ENCODE peak calls at places on chromosomes 13 and 19, in seven cellular contexts. X, R, J, E, H, O and Y are unnamed samples.

GRCh38 chr19:46017095-46017429 is 5.8 kb downstream of the PGLYRP1 start:
- DNase-seq in X (no peak), R (no peak), J (no peak), E (no peak), H (no peak), O (no peak), Y (no peak)

GRCh38 chr13:25170554-25171107 is 1.5 kb downstream of the AMER2 start:
- DNase-seq in X (no peak), R (no peak), J (no peak), E (no peak), H (no peak), O (peak; percentile 9), Y (no peak)

GRCh38 chr13:41178040-41178439 is 16.3 kb downstream of the KBTBD7 start:
- DNase-seq in X (no peak), R (no peak), J (peak; percentile 25), E (no peak), H (no peak), O (no peak), Y (no peak)

GRCh38 chr13:44732503-44733098 is 156.5 kb upstream of the TSC22D1 start:
- DNase-seq in X (no peak), R (no peak), J (no peak), E (no peak), H (no peak), O (no peak), Y (no peak)

GRCh38 chr13:30159446-30159839 is 147.9 kb downstream of the KATNAL1 start:
- DNase-seq in X (no peak), R (no peak), J (peak; percentile 91), E (no peak), H (no peak), O (peak; percentile 58), Y (no peak)

GRCh38 chr19:41297628-41298326 is 12.2 kb upstream of the CCDC97 start:
- DNase-seq in X (no peak), R (peak; percentile 90), J (no peak), E (no peak), H (no peak), O (no peak), Y (no peak)

GRCh38 chr13:66415444-66415843 is 814.7 kb downstream of the PCDH9 start:
- DNase-seq in X (no peak), R (no peak), J (no peak), E (no peak), H (no peak), O (no peak), Y (no peak)

GRCh38 chr13:39253774-39254173 is 215.5 kb downstream of the NHLRC3 start:
- DNase-seq in X (no peak), R (no peak), J (peak; percentile 16), E (no peak), H (no peak), O (peak; percentile 53), Y (no peak)

GRCh38 chr13:44735806-44736205 is 159.7 kb upstream of the TSC22D1 start:
- DNase-seq in X (no peak), R (peak; percentile 29), J (no peak), E (no peak), H (no peak), O (no peak), Y (no peak)

GRCh38 chr19:13153627-13154240 is 3.5 kb downstream of the IER2 start:
- DNase-seq in X (no peak), R (no peak), J (peak; percentile 40), E (no peak), H (peak; percentile 42), O (peak; percentile 76), Y (no peak)

GRCh38 chr13:31947105-31947504 is 84.5 kb upstream of the FRY start:
- DNase-seq in X (no peak), R (no peak), J (no peak), E (no peak), H (no peak), O (no peak), Y (no peak)

GRCh38 chr19:38090561-38090960 is 133.5 kb downstream of the DPF1 start:
- DNase-seq in X (no peak), R (no peak), J (no peak), E (no peak), H (no peak), O (no peak), Y (no peak)

GRCh38 chr19:18438331-18439024 is 545 bp upstream of the ISYNA1 start:
- DNase-seq in X (no peak), R (no peak), J (no peak), E (no peak), H (no peak), O (no peak), Y (no peak)

GRCh38 chr19:41934849-41935374 is 6.7 kb upstream of the ERFL start:
- DNase-seq in X (peak; percentile 96), R (peak; percentile 55), J (no peak), E (no peak), H (peak; percentile 85), O (peak; percentile 64), Y (no peak)

GRCh38 chr13:110108348-110109139 is 198.4 kb downstream of the COL4A1 start:
- DNase-seq in X (peak; percentile 77), R (peak; percentile 59), J (peak; percentile 86), E (peak; percentile 72), H (peak; percentile 40), O (peak; percentile 81), Y (no peak)

GRCh38 chr13:23440821-23441608 is 7.5 kb upstream of the SACS start:
- DNase-seq in X (peak; percentile 8), R (no peak), J (no peak), E (no peak), H (no peak), O (peak; percentile 66), Y (no peak)

GRCh38 chr13:37326319-37326718 is 220.9 kb upstream of the CSNK1A1L start:
- DNase-seq in X (no peak), R (no peak), J (no peak), E (no peak), H (no peak), O (no peak), Y (no peak)

GRCh38 chr19:31436121-31436776 is 87.0 kb upstream of the TSHZ3 start:
- DNase-seq in X (no peak), R (no peak), J (peak; percentile 80), E (peak; percentile 22), H (no peak), O (peak; percentile 57), Y (no peak)

GRCh38 chr19:1163283-1163933 is 10.7 kb downstream of the SBNO2 start:
- DNase-seq in X (no peak), R (no peak), J (no peak), E (no peak), H (no peak), O (no peak), Y (no peak)

GRCh38 chr19:58033741-58034475 is at the start of gene ZSCAN1:
- DNase-seq in X (no peak), R (no peak), J (peak; percentile 79), E (no peak), H (peak; percentile 78), O (no peak), Y (no peak)

GRCh38 chr19:34960940-34961679 is 2.9 kb downstream of the ZNF792 start:
- DNase-seq in X (no peak), R (no peak), J (no peak), E (no peak), H (no peak), O (no peak), Y (no peak)

GRCh38 chr19:34961775-34962174 is 2.3 kb downstream of the ZNF792 start:
- DNase-seq in X (no peak), R (no peak), J (no peak), E (no peak), H (no peak), O (no peak), Y (no peak)

GRCh38 chr19:34957830-34958751 is 5.9 kb downstream of the ZNF792 start:
- DNase-seq in X (no peak), R (no peak), J (no peak), E (no peak), H (no peak), O (no peak), Y (no peak)

GRCh38 chr19:34960103-34960805 is 3.8 kb downstream of the ZNF792 start:
- DNase-seq in X (no peak), R (no peak), J (peak; percentile 94), E (no peak), H (no peak), O (no peak), Y (no peak)

GRCh38 chr19:34959021-34959420 is 5.0 kb downstream of the ZNF792 start:
- DNase-seq in X (no peak), R (no peak), J (no peak), E (no peak), H (no peak), O (no peak), Y (no peak)
- H3K9me3 ChIP-seq in X (peaks cover 85% of the 10 kb centered on the region), R (peaks cover 3% of the 10 kb centered on the region), J (peaks cover 14% of the 10 kb centered on the region), E (peaks cover 47% of the 10 kb centered on the region), H (peaks cover 20% of the 10 kb centered on the region), O (peaks cover 38% of the 10 kb centered on the region), Y (peaks cover 18% of the 10 kb centered on the region)

GRCh38 chr19:23366437-23366836 is 28.8 kb downstream of the ZNF91 start:
- DNase-seq in X (no peak), R (no peak), J (no peak), E (no peak), H (no peak), O (no peak), Y (no peak)
- H3K9me3 ChIP-seq in X (peaks cover 56% of the 10 kb centered on the region), R (no peaks in the 10 kb centered on the region), J (peaks cover 2% of the 10 kb centered on the region), E (peaks cover 55% of the 10 kb centered on the region), H (peaks cover 11% of the 10 kb centered on the region), O (peaks cover 18% of the 10 kb centered on the region), Y (no peaks in the 10 kb centered on the region)

GRCh38 chr19:6948884-6949283 is 61.5 kb downstream of the ADGRE1 start:
- DNase-seq in X (no peak), R (no peak), J (no peak), E (no peak), H (no peak), O (no peak), Y (no peak)

GRCh38 chr19:6947745-6948144 is 60.4 kb downstream of the ADGRE1 start:
- DNase-seq in X (peak; percentile 26), R (no peak), J (peak; percentile 29), E (no peak), H (no peak), O (peak; percentile 94), Y (no peak)

GRCh38 chr19:6945733-6946132 is 58.4 kb downstream of the ADGRE1 start:
- DNase-seq in X (no peak), R (no peak), J (no peak), E (no peak), H (no peak), O (no peak), Y (no peak)
- H3K9me3 ChIP-seq in X (no peaks in the 10 kb centered on the region), R (no peaks in the 10 kb centered on the region), J (no peaks in the 10 kb centered on the region), E (no peaks in the 10 kb centered on the region), H (no peaks in the 10 kb centered on the region), O (peaks cover 5% of the 10 kb centered on the region), Y (peaks cover 2% of the 10 kb centered on the region)

GRCh38 chr19:30252214-30252613 is 120.0 kb upstream of the ZNF536 start:
- DNase-seq in X (no peak), R (no peak), J (no peak), E (no peak), H (no peak), O (no peak), Y (no peak)
- H3K9me3 ChIP-seq in X (no peaks in the 10 kb centered on the region), R (no peaks in the 10 kb centered on the region), J (no peaks in the 10 kb centered on the region), E (no peaks in the 10 kb centered on the region), H (no peaks in the 10 kb centered on the region), O (no peaks in the 10 kb centered on the region), Y (no peaks in the 10 kb centered on the region)